ENCODE peak calls at places on chromosomes 13 and 19, in five cellular contexts. X, V, G, O and I are unnamed samples. For H3K4me1, the result is how much of the 10 kb centered on the place peaks cover.

GRCh38 chr13:81018936-81019335 is 678.0 kb upstream of the SPRY2 start:
- DNase-seq in X (no peak), V (no peak), G (no peak), O (no peak), I (no peak)

GRCh38 chr13:36154567-36155231 is 23.5 kb upstream of the DCLK1 start:
- DNase-seq in X (no peak), V (no peak), G (no peak), O (peak), I (no peak)

GRCh38 chr19:21482863-21483276 is 22.5 kb upstream of the ZNF429 start:
- DNase-seq in X (peak), V (peak), G (peak), O (peak), I (peak)

GRCh38 chr19:664913-665443 is 2.0 kb upstream of the RNF126 start:
- DNase-seq in X (peak), V (peak), G (peak), O (peak), I (peak)

GRCh38 chr19:46828484-46828883 is 22.2 kb downstream of the AP2S1 start:
- DNase-seq in X (no peak), V (no peak), G (no peak), O (no peak), I (no peak)

GRCh38 chr13:27638521-27638920 is 16.8 kb downstream of the POLR1D start:
- DNase-seq in X (peak), V (no peak), G (no peak), O (no peak), I (no peak)

GRCh38 chr13:107301724-107302374 is 733.9 kb upstream of the ARGLU1 start:
- DNase-seq in X (no peak), V (no peak), G (no peak), O (no peak), I (no peak)

GRCh38 chr19:6278740-6279619 is 795 bp downstream of the MLLT1 start:
- DNase-seq in X (peak), V (no peak), G (no peak), O (no peak), I (no peak)

GRCh38 chr19:39399684-39400465 is 6.8 kb upstream of the ZFP36 start:
- DNase-seq in X (no peak), V (no peak), G (no peak), O (no peak), I (no peak)

GRCh38 chr19:33492951-33493350 is 28.6 kb downstream of the PEPD start:
- DNase-seq in X (no peak), V (no peak), G (peak), O (no peak), I (no peak)

GRCh38 chr13:40401911-40402776 is 264.3 kb downstream of the FOXO1 start:
- DNase-seq in X (peak), V (peak), G (peak), O (peak), I (peak)

GRCh38 chr13:63184693-63185092 is 1769.0 kb upstream of the PCDH20 start:
- DNase-seq in X (peak), V (no peak), G (no peak), O (no peak), I (no peak)

GRCh38 chr13:100115693-100116254 is 26.9 kb downstream of the PCCA start:
- DNase-seq in X (no peak), V (no peak), G (no peak), O (no peak), I (no peak)

GRCh38 chr13:102191951-102192461 is 209.8 kb downstream of the FGF14 start:
- DNase-seq in X (no peak), V (no peak), G (no peak), O (no peak), I (no peak)

GRCh38 chr19:45705710-45706415 is 13.4 kb downstream of the QPCTL start:
- DNase-seq in X (no peak), V (no peak), G (no peak), O (no peak), I (no peak)
- H3K4me1 ChIP-seq in X (under half), V (under half), G (under half), O (under half), I (under half)

DNA sequence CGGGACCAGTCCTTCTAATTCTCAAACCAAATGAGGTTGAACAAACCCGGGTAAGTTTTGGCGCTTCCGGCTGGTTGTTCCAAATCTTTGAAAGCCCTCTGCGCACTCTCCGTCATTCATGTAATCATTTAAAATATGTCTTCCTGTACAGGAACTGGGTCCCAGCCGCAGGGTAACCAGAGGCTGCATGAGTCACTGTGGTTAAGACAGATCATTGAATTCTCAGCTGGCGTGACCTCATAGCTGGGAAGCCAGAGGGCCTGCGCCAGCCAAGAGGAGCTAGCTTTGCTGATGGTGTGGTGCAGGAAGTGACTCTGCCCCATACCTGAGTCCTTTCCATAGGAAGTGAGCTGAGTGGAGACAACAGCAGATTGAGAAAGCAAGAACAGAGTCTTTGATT is 135.2 kb downstream of the TSHZ3 start:
- DNase-seq in X (no peak), V (peak), G (peak), O (peak), I (peak)
- H3K4me3 ChIP-seq in X (no peak), V (no peak), G (no peak), O (no peak), I (no peak)

GRCh38 chr13:79548886-79549285 is 67.9 kb downstream of the NDFIP2 start:
- DNase-seq in X (no peak), V (no peak), G (no peak), O (no peak), I (no peak)
- H3K4me1 ChIP-seq in X (under half), V (under half), G (under half), O (under half), I (under half)

GRCh38 chr19:18144361-18144760 is 8.6 kb upstream of the PIK3R2 start:
- DNase-seq in X (no peak), V (no peak), G (no peak), O (no peak), I (no peak)
- H3K4me3 ChIP-seq in X (no peak), V (no peak), G (no peak), O (no peak), I (no peak)